ENCODE peak calls at places on chromosomes 11 and 22, in seven cellular contexts. Z is right atrium auricular region, C is neuronal stem cell, E is fibroblast of lung, K is mesenchymal stem cell, M is GM23248, F is HCT116. U is an unnamed sample. For H3K27me3, the result is how much of the 10 kb centered on the place peaks cover.

GRCh38 chr11:46332568-46333128 is 14.6 kb upstream of the DGKZ start:
- DNase-seq in Z (no peak), K (no peak), M (peak), F (no peak), C (no peak), E (no peak), U (no peak)

GRCh38 chr11:119907934-119908760 is 179.1 kb upstream of the NECTIN1 start:
- DNase-seq in C (no peak), K (no peak), M (no peak), F (no peak), Z (no peak), E (no peak), U (no peak)

GRCh38 chr22:42401562-42402334 is 30.5 kb downstream of the NFAM1 start:
- DNase-seq in F (no peak), E (no peak), M (peak), K (no peak), Z (no peak), C (no peak), U (no peak)

GRCh38 chr11:11550534-11550933 is 71.3 kb downstream of the GALNT18 start:
- DNase-seq in E (no peak), M (no peak), F (no peak), K (no peak), C (no peak), Z (no peak), U (no peak)

GRCh38 chr11:126152586-126152985 is 58.9 kb downstream of the RPUSD4 start:
- DNase-seq in F (no peak), K (no peak), E (no peak), C (no peak), M (no peak), Z (no peak), U (peak)

GRCh38 chr11:72703281-72704008 is 29.2 kb upstream of the PDE2A start:
- DNase-seq in F (no peak), Z (peak), E (peak), M (peak), C (no peak), K (peak), U (no peak)

GRCh38 chr22:38494498-38494897 is 11.6 kb downstream of the DDX17 start:
- DNase-seq in K (no peak), Z (no peak), C (no peak), E (peak), M (no peak), F (no peak), U (no peak)

GRCh38 chr11:111645657-111646316 is 43.5 kb downstream of the SIK2 start:
- DNase-seq in Z (no peak), F (no peak), C (no peak), E (no peak), M (no peak), K (no peak), U (peak)

GRCh38 chr11:64643927-64644326 is 52.9 kb downstream of the SLC22A12 start:
- DNase-seq in K (no peak), E (no peak), C (no peak), Z (no peak), M (no peak), F (no peak), U (no peak)
- H3K27me3 ChIP-seq in K (half or more), E (half or more), C (under half), Z (under half), M (half or more), F (under half), U (half or more)

GRCh38 chr22:22349455-22349836 is 104.9 kb downstream of the VPREB1 start:
- DNase-seq in Z (no peak), F (no peak), M (no peak), E (no peak), C (no peak), K (no peak), U (no peak)
- H3K27me3 ChIP-seq in Z (under half), F (under half), M (under half), E (under half), C (under half), K (half or more), U (under half)

GRCh38 chr22:29482253-29482652 is 2.2 kb downstream of the NEFH start:
- DNase-seq in K (no peak), C (no peak), F (no peak), M (no peak), Z (no peak), E (no peak), U (no peak)

GRCh38 chr22:29481265-29482000 is 1.4 kb downstream of the NEFH start:
- DNase-seq in M (no peak), F (no peak), Z (no peak), C (no peak), E (no peak), K (no peak), U (no peak)

GRCh38 chr22:29479417-29480261 is at the start of gene NEFH:
- DNase-seq in K (no peak), M (no peak), Z (no peak), F (no peak), C (no peak), E (no peak), U (no peak)

GRCh38 chr22:29480262-29480511 is 169 bp downstream of the NEFH start:
- DNase-seq in F (no peak), E (no peak), M (no peak), K (no peak), Z (no peak), C (no peak), U (no peak)

GRCh38 chr22:29480512-29481264 is 670 bp downstream of the NEFH start:
- DNase-seq in F (no peak), K (peak), M (peak), Z (no peak), C (no peak), E (peak), U (peak)
- H3K27me3 ChIP-seq in F (under half), K (half or more), M (under half), Z (under half), C (under half), E (under half), U (under half)

DNA sequence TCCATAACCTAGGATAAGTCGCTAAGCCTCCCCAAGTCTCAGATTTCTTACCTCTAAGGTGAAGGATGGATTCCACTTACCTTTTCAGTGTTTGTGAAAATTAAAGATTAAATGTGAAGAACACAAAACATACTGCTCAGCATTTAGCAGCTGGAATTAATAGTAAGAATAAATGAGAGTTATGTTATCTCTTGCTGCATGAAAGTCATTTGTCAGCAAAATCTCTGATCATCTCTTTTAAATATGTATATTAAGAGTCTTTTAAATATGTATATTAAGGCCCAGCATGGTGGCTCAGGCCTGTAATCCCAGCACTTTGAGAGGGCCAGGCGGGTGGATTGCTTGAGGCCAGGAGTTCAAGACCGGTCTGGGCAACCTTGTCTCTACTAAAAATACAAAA is 72.3 kb upstream of the TTC12 start:
- DNase-seq in Z (no peak), E (no peak), F (no peak), K (no peak), M (no peak), C (no peak), U (no peak)
- H3K27me3 ChIP-seq in Z (under half), E (under half), F (half or more), K (under half), M (under half), C (under half), U (under half)

GRCh38 chr22:23084453-23085350 is 14.4 kb downstream of the GNAZ start:
- DNase-seq in K (no peak), Z (no peak), F (no peak), C (no peak), M (no peak), E (no peak), U (no peak)

GRCh38 chr22:23082534-23083314 is 12.4 kb downstream of the GNAZ start:
- DNase-seq in C (no peak), K (no peak), Z (no peak), E (no peak), F (no peak), M (no peak), U (no peak)

GRCh38 chr22:23085785-23086184 is 15.5 kb downstream of the GNAZ start:
- DNase-seq in K (no peak), M (no peak), Z (no peak), C (no peak), F (no peak), E (no peak), U (no peak)

GRCh38 chr22:23085351-23085671 is 15.0 kb downstream of the GNAZ start:
- DNase-seq in Z (no peak), K (no peak), E (no peak), M (no peak), C (no peak), F (no peak), U (no peak)

GRCh38 chr22:23083315-23084021 is 13.1 kb downstream of the GNAZ start:
- DNase-seq in E (no peak), C (no peak), M (no peak), F (no peak), K (no peak), Z (no peak), U (no peak)
- H3K27me3 ChIP-seq in E (under half), C (under half), M (under half), F (under half), K (under half), Z (under half), U (under half)

DNA sequence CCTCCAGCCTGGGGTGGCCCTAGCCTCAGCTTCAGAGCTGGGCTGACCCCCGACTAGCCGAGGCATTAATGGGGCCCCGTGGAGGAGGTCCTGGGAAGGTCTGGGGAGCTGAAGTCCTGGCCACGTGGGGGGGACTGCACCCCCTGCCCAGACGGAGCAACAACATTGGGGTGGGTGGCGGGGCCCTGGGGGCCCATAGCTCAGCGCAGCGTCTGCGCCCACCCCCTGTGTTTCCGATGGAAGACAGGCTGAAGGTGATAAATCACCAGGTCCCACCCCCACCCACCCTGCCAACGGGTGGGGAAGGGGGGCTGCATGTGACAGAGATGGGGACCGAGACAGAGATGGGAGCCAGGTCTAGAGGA is 8.0 kb downstream of the GP1BB start:
- DNase-seq in C (no peak), F (no peak), E (no peak), Z (no peak), K (no peak), M (no peak), U (no peak)
- H3K27me3 ChIP-seq in C (under half), F (under half), E (under half), Z (under half), K (half or more), M (under half), U (under half)

DNA sequence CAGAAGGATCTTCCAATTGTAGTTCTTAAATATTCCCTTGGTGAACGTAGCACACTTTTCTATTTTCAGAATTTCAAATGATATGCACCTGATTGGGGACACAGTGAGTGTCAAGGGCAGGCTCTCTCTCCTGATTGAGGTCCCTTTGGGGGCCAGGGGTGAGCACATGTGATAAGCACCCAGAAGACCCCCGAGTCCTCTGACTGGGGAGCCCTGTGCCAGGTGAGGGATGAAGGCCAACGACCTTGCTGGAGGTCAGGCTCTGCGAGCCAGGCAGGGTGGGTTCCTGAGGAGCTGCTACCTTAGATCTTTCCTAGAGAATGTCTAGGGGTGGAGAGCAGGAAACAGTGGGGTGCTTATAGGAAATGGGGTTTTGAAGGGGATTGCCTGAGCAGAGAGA is 1253.9 kb downstream of the BRD1 start:
- DNase-seq in Z (no peak), K (no peak), F (no peak), C (no peak), M (no peak), E (no peak), U (no peak)
- H3K27me3 ChIP-seq in Z (under half), K (under half), F (under half), C (under half), M (under half), E (under half), U (under half)

U was measured in PC-9.